ENCODE peak calls at places on chromosomes 4 and X, in five cellular contexts. L, O, Z, H and P are unnamed samples.

GRCh38 chr4:87377816-87378215 is 13.2 kb downstream of the HSD17B11 start:
- DNase-seq in L (no peak), O (no peak), Z (no peak), H (no peak), P (no peak)

GRCh38 chrX:68261060-68261672 is 172.1 kb downstream of the OPHN1 start:
- DNase-seq in L (no peak), O (no peak), Z (peak), H (no peak), P (peak)

GRCh38 chr4:108922191-108922590 is 159.3 kb upstream of the ETNPPL start:
- DNase-seq in L (no peak), O (no peak), Z (no peak), H (no peak), P (no peak)

GRCh38 chr4:73343432-73343831 is 60.7 kb upstream of the ALB start:
- DNase-seq in L (no peak), O (no peak), Z (no peak), H (no peak), P (no peak)

GRCh38 chrX:155874571-155875244 is 6.4 kb upstream of the VAMP7 start:
- DNase-seq in L (peak), O (no peak), Z (no peak), H (no peak), P (peak)

GRCh38 chrX:119240356-119240755 is 4.3 kb downstream of the PGRMC1 start:
- DNase-seq in L (no peak), O (no peak), Z (peak), H (no peak), P (peak)

GRCh38 chr4:146023334-146023967 is 84.8 kb upstream of the ZNF827 start:
- DNase-seq in L (no peak), O (peak), Z (no peak), H (no peak), P (no peak)

GRCh38 chr4:4890574-4891260 is 31.3 kb downstream of the MSX1 start:
- DNase-seq in L (no peak), O (no peak), Z (no peak), H (no peak), P (no peak)

GRCh38 chr4:48538358-48538757 is 48.3 kb downstream of the ZAR1 start:
- DNase-seq in L (no peak), O (no peak), Z (no peak), H (no peak), P (no peak)

GRCh38 chr4:77538144-77538543 is 67.5 kb upstream of the CXCL13 start:
- DNase-seq in L (no peak), O (no peak), Z (peak), H (peak), P (peak)

GRCh38 chr4:4394644-4395043 is 7.7 kb downstream of the NSG1 start:
- DNase-seq in L (peak), O (no peak), Z (peak), H (no peak), P (no peak)

GRCh38 chr4:175087156-175087555 is 169.0 kb downstream of the ADAM29 start:
- DNase-seq in L (no peak), O (no peak), Z (no peak), H (no peak), P (no peak)

GRCh38 chrX:129737921-129738320 is 858 bp upstream of the XPNPEP2 start:
- DNase-seq in L (no peak), O (peak), Z (peak), H (no peak), P (peak)

GRCh38 chrX:49166914-49167739 is 4.6 kb downstream of the MAGIX start:
- DNase-seq in L (peak), O (peak), Z (peak), H (no peak), P (peak)
- H3K4me3 ChIP-seq in L (peak), O (peak), Z (peak), H (peak), P (peak)

DNA sequence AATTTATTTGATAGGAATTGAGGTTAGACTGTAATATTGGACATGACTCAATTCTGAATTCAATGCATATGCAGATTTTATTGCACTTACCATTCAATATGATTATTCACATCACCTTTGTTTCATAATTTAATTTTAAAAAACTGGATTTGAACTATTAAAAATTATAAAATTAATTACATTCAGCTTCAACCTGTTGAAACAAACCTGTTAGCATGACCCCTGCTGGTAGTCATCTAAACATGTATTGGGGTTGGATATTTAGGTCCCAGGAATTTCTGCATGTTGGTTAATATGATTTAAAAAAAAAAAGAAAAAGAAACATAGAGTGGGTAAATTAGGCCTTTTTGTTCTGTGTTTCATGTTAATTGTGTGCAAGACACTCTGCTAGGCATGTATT is 85.9 kb downstream of the ARSJ start:
- DNase-seq in L (no peak), O (peak), Z (peak), H (no peak), P (peak)
- TF ChIP-seq CTCF in L (no peak), O (peak), Z (peak), H (peak), P (peak)

DNA sequence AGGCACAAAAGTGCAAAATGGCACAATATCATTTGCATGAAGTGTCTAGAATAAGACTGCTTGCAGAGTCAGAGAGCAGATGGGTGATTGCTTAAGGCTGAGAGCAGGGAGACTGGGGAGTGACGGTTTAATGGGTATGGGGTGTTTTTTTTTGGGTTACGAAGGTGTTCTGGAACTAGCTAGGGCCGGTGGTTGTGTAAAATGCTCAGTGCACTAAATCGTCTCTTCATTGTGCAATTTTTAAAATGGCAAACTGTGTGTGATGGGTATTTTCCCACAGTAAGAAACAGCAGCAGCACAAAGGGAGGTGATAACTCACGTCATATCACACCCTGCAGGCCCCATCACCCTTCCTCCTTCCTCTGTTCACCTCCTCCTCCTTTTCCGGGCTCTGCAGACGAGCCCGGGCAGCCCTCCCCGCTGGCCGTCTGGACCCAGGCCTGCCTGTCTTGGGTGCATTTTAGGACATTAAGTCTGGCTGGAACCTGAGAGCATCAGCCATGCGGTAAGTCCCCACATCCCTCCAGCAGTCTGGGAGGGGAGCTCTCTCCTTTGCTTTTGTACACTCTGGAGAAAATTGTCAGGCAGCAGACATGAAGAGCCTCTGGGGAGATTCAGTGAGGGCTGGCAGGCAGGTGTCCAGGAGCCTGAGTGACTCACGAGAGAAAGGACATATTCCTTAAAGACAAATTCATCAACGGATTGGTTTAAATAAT is 42.7 kb downstream of the ASMT start:
- DNase-seq in L (no peak), O (peak), Z (peak), H (no peak), P (peak)
- H3K4me3 ChIP-seq in L (no peak), O (peak), Z (no peak), H (no peak), P (no peak)

GRCh38 chr4:138045036-138045435 is 197.1 kb downstream of the SLC7A11 start:
- DNase-seq in L (no peak), O (no peak), Z (no peak), H (no peak), P (peak)
- TF ChIP-seq CTCF in L (no peak), O (no peak), Z (no peak), H (no peak), P (no peak)

GRCh38 chrX:107449490-107450175 is at the start of gene FRMPD3:
- DNase-seq in L (no peak), O (peak), Z (no peak), H (no peak), P (no peak)

GRCh38 chrX:107448625-107449468 is 605 bp upstream of the FRMPD3 start:
- DNase-seq in L (peak), O (peak), Z (no peak), H (no peak), P (no peak)

GRCh38 chrX:107450823-107451509 is 1.5 kb downstream of the FRMPD3 start:
- DNase-seq in L (no peak), O (peak), Z (no peak), H (no peak), P (no peak)

GRCh38 chrX:107454302-107454701 is 4.8 kb downstream of the FRMPD3 start:
- DNase-seq in L (no peak), O (no peak), Z (no peak), H (peak), P (no peak)

DNA sequence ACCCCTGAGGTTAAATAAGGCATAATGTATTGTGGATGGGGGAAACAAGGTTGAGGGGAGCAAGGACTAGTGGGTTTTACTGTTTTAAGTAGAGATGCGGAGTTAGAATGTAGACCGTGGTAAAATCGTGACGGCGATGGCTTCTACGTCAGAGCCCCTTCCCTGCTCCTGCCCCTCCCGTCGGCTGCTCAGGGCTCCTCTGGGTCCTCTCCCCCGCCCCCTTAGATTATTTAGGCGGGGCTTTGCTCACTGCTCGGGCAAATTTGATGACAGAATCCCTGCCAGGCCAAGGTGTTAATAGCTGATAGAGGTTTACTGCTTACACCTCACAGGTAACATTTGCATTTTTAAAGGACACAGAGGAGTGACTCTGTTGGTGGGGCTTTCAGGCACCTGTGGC is 2.3 kb downstream of the FRMPD3 start:
- DNase-seq in L (no peak), O (peak), Z (no peak), H (no peak), P (no peak)
- H3K4me3 ChIP-seq in L (no peak), O (peak), Z (no peak), H (no peak), P (no peak)

GRCh38 chr4:183825346-183825745 is 79.8 kb upstream of the STOX2 start:
- DNase-seq in L (no peak), O (no peak), Z (no peak), H (no peak), P (no peak)
- TF ChIP-seq CTCF in L (no peak), O (no peak), Z (no peak), H (no peak), P (no peak)

DNA sequence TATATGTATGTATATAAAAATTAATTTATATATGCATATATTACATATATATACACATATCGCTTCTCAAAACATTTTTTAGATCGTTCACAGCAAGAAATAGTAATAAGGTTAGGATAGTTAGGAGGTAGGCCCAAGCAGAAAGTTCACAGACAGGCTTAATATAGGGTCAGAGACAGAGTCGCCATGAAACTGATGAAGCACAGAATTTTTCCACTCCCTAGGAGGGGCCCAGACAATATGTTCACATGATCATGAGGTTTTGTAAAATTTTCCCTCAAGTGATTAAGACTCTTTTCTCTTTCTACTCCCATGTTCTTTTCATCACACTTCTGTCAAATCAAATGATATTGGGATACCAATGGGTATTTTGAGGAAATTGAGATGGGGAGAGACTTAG is 5.2 kb upstream of the ENAM start:
- DNase-seq in L (no peak), O (no peak), Z (no peak), H (no peak), P (no peak)
- H3K4me3 ChIP-seq in L (no peak), O (no peak), Z (no peak), H (no peak), P (no peak)